ENCODE peak calls at places on chromosomes 4 and X, in five cellular contexts. One of them, this sample, is unnamed.

GRCh38 chr4:10366628-10367027 is 90.6 kb downstream of the ZNF518B start:
- DNase-seq in stimulated activated CD4-positive, alpha-beta T cell treated with anti-CD3 and anti-CD28 coated beads, TNF-alpha, amount 100 ng/mL, for 24 hours: no peak
- DNase-seq in fibroblast of pulmonary artery: no peak
- DNase-seq in SIG-M5: no peak
- DNase-seq in stimulated activated CD8-positive, alpha-beta memory T cell treated with anti-CD3 and anti-CD28 coated beads, Interleukin-15, amount 100 ng/mL, for 4 hours: no peak
- DNase-seq in this sample: no peak

GRCh38 chr4:139958738-139959096 is 195.3 kb downstream of the MAML3 start:
- DNase-seq in stimulated activated CD4-positive, alpha-beta T cell treated with anti-CD3 and anti-CD28 coated beads, TNF-alpha, amount 100 ng/mL, for 24 hours: no peak
- DNase-seq in fibroblast of pulmonary artery: peak
- DNase-seq in SIG-M5: no peak
- DNase-seq in stimulated activated CD8-positive, alpha-beta memory T cell treated with anti-CD3 and anti-CD28 coated beads, Interleukin-15, amount 100 ng/mL, for 4 hours: no peak
- DNase-seq in this sample: no peak

GRCh38 chrX:67718926-67719325 is 175.1 kb downstream of the AR start:
- DNase-seq in stimulated activated CD4-positive, alpha-beta T cell treated with anti-CD3 and anti-CD28 coated beads, TNF-alpha, amount 100 ng/mL, for 24 hours: no peak
- DNase-seq in stimulated activated CD8-positive, alpha-beta memory T cell treated with anti-CD3 and anti-CD28 coated beads, Interleukin-15, amount 100 ng/mL, for 4 hours: no peak
- DNase-seq in fibroblast of pulmonary artery: no peak
- DNase-seq in SIG-M5: no peak
- DNase-seq in this sample: no peak

GRCh38 chr4:111854494-111855087 is 290.7 kb upstream of the FAM241A start:
- DNase-seq in fibroblast of pulmonary artery: peak
- DNase-seq in stimulated activated CD4-positive, alpha-beta T cell treated with anti-CD3 and anti-CD28 coated beads, TNF-alpha, amount 100 ng/mL, for 24 hours: no peak
- DNase-seq in SIG-M5: no peak
- DNase-seq in stimulated activated CD8-positive, alpha-beta memory T cell treated with anti-CD3 and anti-CD28 coated beads, Interleukin-15, amount 100 ng/mL, for 4 hours: no peak
- DNase-seq in this sample: no peak

GRCh38 chr4:152894673-152895072 is 41.5 kb upstream of the FHDC1 start:
- DNase-seq in stimulated activated CD8-positive, alpha-beta memory T cell treated with anti-CD3 and anti-CD28 coated beads, Interleukin-15, amount 100 ng/mL, for 4 hours: no peak
- DNase-seq in SIG-M5: no peak
- DNase-seq in stimulated activated CD4-positive, alpha-beta T cell treated with anti-CD3 and anti-CD28 coated beads, TNF-alpha, amount 100 ng/mL, for 24 hours: no peak
- DNase-seq in fibroblast of pulmonary artery: peak
- DNase-seq in this sample: no peak

GRCh38 chrX:371907-372306 is 14.8 kb downstream of the PPP2R3B start:
- DNase-seq in stimulated activated CD8-positive, alpha-beta memory T cell treated with anti-CD3 and anti-CD28 coated beads, Interleukin-15, amount 100 ng/mL, for 4 hours: no peak
- DNase-seq in stimulated activated CD4-positive, alpha-beta T cell treated with anti-CD3 and anti-CD28 coated beads, TNF-alpha, amount 100 ng/mL, for 24 hours: no peak
- DNase-seq in fibroblast of pulmonary artery: no peak
- DNase-seq in SIG-M5: no peak
- DNase-seq in this sample: no peak

GRCh38 chrX:133674726-133675470 is 259.6 kb upstream of the GPC4 start:
- DNase-seq in SIG-M5: no peak
- DNase-seq in stimulated activated CD8-positive, alpha-beta memory T cell treated with anti-CD3 and anti-CD28 coated beads, Interleukin-15, amount 100 ng/mL, for 4 hours: no peak
- DNase-seq in stimulated activated CD4-positive, alpha-beta T cell treated with anti-CD3 and anti-CD28 coated beads, TNF-alpha, amount 100 ng/mL, for 24 hours: no peak
- DNase-seq in fibroblast of pulmonary artery: no peak
- DNase-seq in this sample: no peak

GRCh38 chr4:174408841-174409552 is 113.3 kb downstream of the HPGD start:
- DNase-seq in stimulated activated CD4-positive, alpha-beta T cell treated with anti-CD3 and anti-CD28 coated beads, TNF-alpha, amount 100 ng/mL, for 24 hours: no peak
- DNase-seq in fibroblast of pulmonary artery: no peak
- DNase-seq in SIG-M5: no peak
- DNase-seq in stimulated activated CD8-positive, alpha-beta memory T cell treated with anti-CD3 and anti-CD28 coated beads, Interleukin-15, amount 100 ng/mL, for 4 hours: no peak
- DNase-seq in this sample: no peak

GRCh38 chr4:109560687-109561452 is 824 bp downstream of the MCUB start:
- DNase-seq in SIG-M5: peak
- DNase-seq in stimulated activated CD4-positive, alpha-beta T cell treated with anti-CD3 and anti-CD28 coated beads, TNF-alpha, amount 100 ng/mL, for 24 hours: peak
- DNase-seq in stimulated activated CD8-positive, alpha-beta memory T cell treated with anti-CD3 and anti-CD28 coated beads, Interleukin-15, amount 100 ng/mL, for 4 hours: peak
- DNase-seq in fibroblast of pulmonary artery: peak
- DNase-seq in this sample: no peak

GRCh38 chr4:187826725-187827124 is 168.8 kb upstream of the ZFP42 start:
- DNase-seq in stimulated activated CD8-positive, alpha-beta memory T cell treated with anti-CD3 and anti-CD28 coated beads, Interleukin-15, amount 100 ng/mL, for 4 hours: no peak
- DNase-seq in stimulated activated CD4-positive, alpha-beta T cell treated with anti-CD3 and anti-CD28 coated beads, TNF-alpha, amount 100 ng/mL, for 24 hours: no peak
- DNase-seq in fibroblast of pulmonary artery: no peak
- DNase-seq in SIG-M5: no peak
- DNase-seq in this sample: no peak

GRCh38 chr4:15882675-15883086 is 55.9 kb downstream of the FGFBP1 start:
- DNase-seq in stimulated activated CD4-positive, alpha-beta T cell treated with anti-CD3 and anti-CD28 coated beads, TNF-alpha, amount 100 ng/mL, for 24 hours: peak
- DNase-seq in fibroblast of pulmonary artery: peak
- DNase-seq in stimulated activated CD8-positive, alpha-beta memory T cell treated with anti-CD3 and anti-CD28 coated beads, Interleukin-15, amount 100 ng/mL, for 4 hours: peak
- DNase-seq in SIG-M5: no peak
- DNase-seq in this sample: no peak

GRCh38 chr4:4362991-4363697 is 23.8 kb upstream of the NSG1 start:
- DNase-seq in stimulated activated CD8-positive, alpha-beta memory T cell treated with anti-CD3 and anti-CD28 coated beads, Interleukin-15, amount 100 ng/mL, for 4 hours: no peak
- DNase-seq in fibroblast of pulmonary artery: no peak
- DNase-seq in SIG-M5: no peak
- DNase-seq in stimulated activated CD4-positive, alpha-beta T cell treated with anti-CD3 and anti-CD28 coated beads, TNF-alpha, amount 100 ng/mL, for 24 hours: no peak
- DNase-seq in this sample: no peak

GRCh38 chr4:106795326-106795725 is 240.8 kb downstream of the DKK2 start:
- DNase-seq in stimulated activated CD8-positive, alpha-beta memory T cell treated with anti-CD3 and anti-CD28 coated beads, Interleukin-15, amount 100 ng/mL, for 4 hours: no peak
- DNase-seq in stimulated activated CD4-positive, alpha-beta T cell treated with anti-CD3 and anti-CD28 coated beads, TNF-alpha, amount 100 ng/mL, for 24 hours: no peak
- DNase-seq in SIG-M5: no peak
- DNase-seq in fibroblast of pulmonary artery: no peak
- DNase-seq in this sample: no peak

GRCh38 chr4:3742610-3743009 is 23.6 kb upstream of the ADRA2C start:
- DNase-seq in stimulated activated CD4-positive, alpha-beta T cell treated with anti-CD3 and anti-CD28 coated beads, TNF-alpha, amount 100 ng/mL, for 24 hours: no peak
- DNase-seq in SIG-M5: no peak
- DNase-seq in fibroblast of pulmonary artery: no peak
- DNase-seq in stimulated activated CD8-positive, alpha-beta memory T cell treated with anti-CD3 and anti-CD28 coated beads, Interleukin-15, amount 100 ng/mL, for 4 hours: no peak
- DNase-seq in this sample: no peak

GRCh38 chrX:8845469-8845868 is 44.3 kb upstream of the FAM9A start:
- DNase-seq in fibroblast of pulmonary artery: no peak
- DNase-seq in stimulated activated CD4-positive, alpha-beta T cell treated with anti-CD3 and anti-CD28 coated beads, TNF-alpha, amount 100 ng/mL, for 24 hours: no peak
- DNase-seq in SIG-M5: no peak
- DNase-seq in stimulated activated CD8-positive, alpha-beta memory T cell treated with anti-CD3 and anti-CD28 coated beads, Interleukin-15, amount 100 ng/mL, for 4 hours: no peak
- DNase-seq in this sample: no peak

GRCh38 chrX:13009844-13010243 is 34.6 kb downstream of the FAM9C start:
- DNase-seq in stimulated activated CD4-positive, alpha-beta T cell treated with anti-CD3 and anti-CD28 coated beads, TNF-alpha, amount 100 ng/mL, for 24 hours: no peak
- DNase-seq in fibroblast of pulmonary artery: no peak
- DNase-seq in stimulated activated CD8-positive, alpha-beta memory T cell treated with anti-CD3 and anti-CD28 coated beads, Interleukin-15, amount 100 ng/mL, for 4 hours: no peak
- DNase-seq in SIG-M5: no peak
- DNase-seq in this sample: no peak

GRCh38 chr4:132669786-132670185 is 479.3 kb upstream of the PCDH10 start:
- DNase-seq in SIG-M5: no peak
- DNase-seq in stimulated activated CD8-positive, alpha-beta memory T cell treated with anti-CD3 and anti-CD28 coated beads, Interleukin-15, amount 100 ng/mL, for 4 hours: no peak
- DNase-seq in stimulated activated CD4-positive, alpha-beta T cell treated with anti-CD3 and anti-CD28 coated beads, TNF-alpha, amount 100 ng/mL, for 24 hours: no peak
- DNase-seq in fibroblast of pulmonary artery: no peak
- DNase-seq in this sample: no peak

GRCh38 chrX:13069771-13070410 is 25.5 kb upstream of the FAM9C start:
- DNase-seq in stimulated activated CD8-positive, alpha-beta memory T cell treated with anti-CD3 and anti-CD28 coated beads, Interleukin-15, amount 100 ng/mL, for 4 hours: no peak
- DNase-seq in fibroblast of pulmonary artery: peak
- DNase-seq in stimulated activated CD4-positive, alpha-beta T cell treated with anti-CD3 and anti-CD28 coated beads, TNF-alpha, amount 100 ng/mL, for 24 hours: no peak
- DNase-seq in SIG-M5: no peak
- DNase-seq in this sample: no peak

GRCh38 chr4:169314906-169315305 is 44.1 kb upstream of the SH3RF1 start:
- DNase-seq in stimulated activated CD4-positive, alpha-beta T cell treated with anti-CD3 and anti-CD28 coated beads, TNF-alpha, amount 100 ng/mL, for 24 hours: no peak
- DNase-seq in SIG-M5: no peak
- DNase-seq in stimulated activated CD8-positive, alpha-beta memory T cell treated with anti-CD3 and anti-CD28 coated beads, Interleukin-15, amount 100 ng/mL, for 4 hours: no peak
- DNase-seq in fibroblast of pulmonary artery: peak
- DNase-seq in this sample: peak

GRCh38 chr4:172202480-172203076 is 389.4 kb downstream of the GALNTL6 start:
- DNase-seq in fibroblast of pulmonary artery: peak
- DNase-seq in SIG-M5: no peak
- DNase-seq in stimulated activated CD4-positive, alpha-beta T cell treated with anti-CD3 and anti-CD28 coated beads, TNF-alpha, amount 100 ng/mL, for 24 hours: no peak
- DNase-seq in stimulated activated CD8-positive, alpha-beta memory T cell treated with anti-CD3 and anti-CD28 coated beads, Interleukin-15, amount 100 ng/mL, for 4 hours: no peak
- DNase-seq in this sample: no peak

GRCh38 chrX:130810561-130810960 is 92.4 kb downstream of the ENOX2 start:
- DNase-seq in fibroblast of pulmonary artery: no peak
- DNase-seq in stimulated activated CD4-positive, alpha-beta T cell treated with anti-CD3 and anti-CD28 coated beads, TNF-alpha, amount 100 ng/mL, for 24 hours: no peak
- DNase-seq in SIG-M5: no peak
- DNase-seq in stimulated activated CD8-positive, alpha-beta memory T cell treated with anti-CD3 and anti-CD28 coated beads, Interleukin-15, amount 100 ng/mL, for 4 hours: no peak
- DNase-seq in this sample: no peak

GRCh38 chr4:139011220-139011950 is 4.2 kb upstream of the NOCT start:
- DNase-seq in stimulated activated CD8-positive, alpha-beta memory T cell treated with anti-CD3 and anti-CD28 coated beads, Interleukin-15, amount 100 ng/mL, for 4 hours: no peak
- DNase-seq in stimulated activated CD4-positive, alpha-beta T cell treated with anti-CD3 and anti-CD28 coated beads, TNF-alpha, amount 100 ng/mL, for 24 hours: no peak
- DNase-seq in fibroblast of pulmonary artery: no peak
- DNase-seq in SIG-M5: no peak
- DNase-seq in this sample: no peak

This sample was measured in esophagus squamous epithelium.